ENCODE peak calls at places on chromosomes 7 and 10, in six cellular contexts. U, T, O, W, V and K are unnamed samples. For H3K9me3 and H3K4me1, the result is how much of the 10 kb centered on the place peaks cover.

GRCh38 chr7:5694221-5694754 is 87.2 kb downstream of the RNF216 start:
- DNase-seq in V (no peak), O (peak), W (no peak), T (no peak), U (no peak), K (no peak)

GRCh38 chr10:79320785-79321493 is 26.3 kb upstream of the PPIF start:
- DNase-seq in V (no peak), U (no peak), W (peak), O (peak), T (no peak), K (peak)

GRCh38 chr10:37379991-37380390 is 254.6 kb downstream of the ANKRD30A start:
- DNase-seq in O (no peak), T (no peak), V (no peak), W (no peak), U (no peak), K (no peak)

GRCh38 chr7:11168622-11169170 is 195.0 kb downstream of the PHF14 start:
- DNase-seq in V (no peak), T (no peak), W (no peak), O (no peak), U (no peak), K (no peak)

GRCh38 chr7:4748267-4748666 is 27.2 kb upstream of the AP5Z1 start:
- DNase-seq in V (no peak), W (no peak), T (no peak), U (no peak), O (no peak), K (no peak)

GRCh38 chr10:43350139-43350538 is 21.3 kb upstream of the FXYD4 start:
- DNase-seq in O (no peak), W (no peak), U (no peak), T (peak), V (peak), K (peak)

GRCh38 chr7:42691030-42691639 is 220.7 kb downstream of the C7orf25 start:
- DNase-seq in T (peak), V (no peak), W (no peak), O (peak), U (no peak), K (no peak)

GRCh38 chr10:50561816-50562215 is 61.9 kb downstream of the SGMS1 start:
- DNase-seq in U (no peak), T (no peak), V (no peak), W (no peak), O (no peak), K (no peak)

GRCh38 chr7:82110146-82110823 is 333.3 kb downstream of the CACNA2D1 start:
- DNase-seq in T (no peak), O (no peak), V (peak), W (no peak), U (no peak), K (no peak)

GRCh38 chr10:122120008-122120744 is 131.2 kb downstream of the TACC2 start:
- DNase-seq in U (no peak), V (no peak), O (no peak), T (no peak), W (no peak), K (no peak)

GRCh38 chr7:44072364-44073231 is 7.2 kb upstream of the PGAM2 start:
- DNase-seq in U (peak), T (peak), O (peak), W (peak), V (peak), K (peak)

GRCh38 chr7:10076661-10077300 is 896.9 kb upstream of the PHF14 start:
- DNase-seq in U (no peak), W (no peak), O (peak), V (no peak), T (peak), K (no peak)

GRCh38 chr10:131854579-131855335 is 46.1 kb upstream of the PPP2R2D start:
- DNase-seq in V (peak), O (no peak), T (no peak), U (no peak), W (no peak), K (no peak)

GRCh38 chr7:25680636-25681035 is 452.4 kb upstream of the NPVF start:
- DNase-seq in T (no peak), W (no peak), V (no peak), O (no peak), U (no peak), K (no peak)

GRCh38 chr10:122333037-122333436 is 41.5 kb upstream of the PLEKHA1 start:
- DNase-seq in O (no peak), W (no peak), V (no peak), T (no peak), U (no peak), K (no peak)

GRCh38 chr7:157736341-157736740 is 399.5 kb downstream of the DNAJB6 start:
- DNase-seq in O (no peak), U (no peak), T (no peak), V (no peak), W (no peak), K (no peak)

GRCh38 chr7:157737151-157738063 is 400.6 kb downstream of the DNAJB6 start:
- DNase-seq in V (no peak), O (no peak), T (no peak), U (no peak), W (peak), K (peak)

GRCh38 chr7:157738064-157738460 is 401.3 kb downstream of the DNAJB6 start:
- DNase-seq in V (no peak), W (peak), T (peak), U (no peak), O (peak), K (peak)

GRCh38 chr7:157735826-157736225 is 399.0 kb downstream of the DNAJB6 start:
- DNase-seq in O (no peak), U (no peak), V (no peak), W (no peak), T (no peak), K (no peak)

DNA sequence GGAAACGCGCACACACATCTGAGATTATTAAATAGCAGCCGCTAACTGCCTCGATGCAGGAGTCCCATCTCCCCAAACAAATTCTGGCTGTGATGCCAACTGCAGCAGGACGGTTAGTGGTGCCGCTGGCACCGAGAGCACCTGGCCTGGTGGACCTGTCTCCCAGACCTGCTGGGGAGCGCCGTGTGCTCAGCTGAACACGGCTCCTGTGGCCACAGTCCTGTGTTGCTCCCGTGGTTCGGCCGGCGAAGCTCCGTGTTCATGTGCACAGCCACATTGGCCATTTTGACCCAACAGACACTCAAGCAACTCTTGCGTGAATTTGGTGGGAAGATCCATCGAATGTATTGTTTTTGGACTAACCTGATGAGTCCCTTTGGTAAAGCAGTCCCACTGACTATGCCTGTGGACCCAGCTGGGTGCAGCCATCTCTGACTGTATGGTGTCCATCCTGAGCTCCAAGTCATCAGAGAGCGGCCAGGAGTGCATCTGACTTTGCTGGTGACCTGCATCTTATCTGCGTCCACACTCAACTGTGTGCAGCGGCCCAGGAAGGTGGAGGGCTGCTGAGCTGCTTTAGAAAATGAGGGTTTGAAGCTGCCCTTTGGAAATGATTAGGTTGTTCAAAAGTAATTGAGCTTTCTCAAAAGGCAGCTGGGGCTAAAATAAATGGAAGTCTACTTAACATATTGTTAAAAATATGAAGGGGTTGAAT is 398.3 kb downstream of the DNAJB6 start:
- DNase-seq in U (no peak), T (no peak), V (no peak), W (no peak), O (no peak), K (no peak)
- H3K9me3 ChIP-seq in U (under half), T (under half), V (under half), W (under half), O (under half), K (under half)

DNA sequence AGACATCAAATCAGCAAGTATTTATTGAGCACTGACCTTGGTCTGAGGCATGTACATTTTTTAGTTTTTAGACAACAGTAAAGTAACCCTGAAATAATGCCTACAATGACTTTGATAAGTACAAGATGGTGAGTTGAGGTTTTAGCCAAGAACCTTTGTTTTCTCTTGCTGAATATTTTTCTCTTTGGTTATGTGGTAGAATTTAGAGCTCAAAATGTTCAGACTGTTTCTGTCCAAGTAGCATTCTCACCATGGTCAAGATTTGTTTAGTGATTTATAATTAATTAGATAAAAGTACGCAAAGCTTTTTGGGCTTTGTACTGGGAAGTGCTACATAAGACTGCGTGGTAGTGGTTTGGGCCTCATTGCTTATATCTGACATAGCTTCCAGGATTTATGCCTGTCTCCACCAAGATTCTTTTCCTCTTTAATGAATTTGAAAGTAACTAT is 102.4 kb downstream of the KAT6B start:
- DNase-seq in V (no peak), T (no peak), O (peak), W (no peak), U (no peak), K (no peak)
- H3K4me1 ChIP-seq in V (under half), T (under half), O (under half), W (half or more), U (under half), K (under half)

DNA sequence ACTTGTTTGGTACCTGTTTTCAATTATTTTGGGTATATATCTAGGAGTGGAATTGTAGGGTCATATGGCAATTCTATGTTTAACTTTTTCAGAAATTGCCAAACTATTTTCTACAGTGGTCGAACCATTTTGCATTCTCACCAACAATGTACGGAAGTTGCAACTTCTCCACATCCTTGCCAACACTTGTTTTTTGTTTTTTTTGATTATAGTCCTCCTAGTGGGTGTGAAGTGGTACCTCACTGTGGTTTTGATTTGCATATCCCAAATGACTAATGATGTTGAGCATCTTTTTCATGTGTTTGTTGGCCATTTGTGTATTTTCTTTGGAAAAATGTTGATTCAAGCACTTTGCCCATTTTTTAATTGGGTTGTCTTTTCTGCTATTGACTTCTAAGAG is 122.1 kb downstream of the RPS24 start:
- DNase-seq in V (no peak), W (no peak), T (no peak), U (no peak), O (no peak), K (no peak)
- TF ChIP-seq CTCF in V (peak), W (no peak), T (no peak), U (no peak), O (no peak), K (no peak)

DNA sequence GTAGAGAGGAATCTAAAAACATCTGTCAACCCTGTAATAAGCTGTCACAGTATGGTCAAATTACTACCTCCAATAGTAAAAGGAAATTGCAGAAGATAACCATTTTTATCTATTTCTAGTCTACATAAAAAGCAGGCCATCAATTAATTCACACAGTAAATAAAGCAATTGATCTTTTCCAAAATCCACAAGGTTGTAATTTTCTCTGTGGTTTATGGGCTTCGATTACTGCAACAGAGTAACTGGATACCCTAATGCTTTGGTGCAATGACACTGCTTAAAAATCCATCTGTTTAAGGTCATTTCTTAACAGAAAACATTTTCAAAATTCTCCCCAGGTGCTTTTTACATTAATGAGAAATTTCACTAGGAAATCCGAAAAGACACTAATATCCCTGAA is 23.9 kb downstream of the ESYT2 start:
- DNase-seq in U (no peak), W (no peak), O (no peak), V (no peak), T (no peak), K (no peak)
- H3K9me3 ChIP-seq in U (under half), W (under half), O (under half), V (under half), T (under half), K (under half)

GRCh38 chr7:92762853-92763252 is 73.5 kb downstream of the CDK6 start:
- DNase-seq in O (peak), T (no peak), W (no peak), U (no peak), V (no peak), K (no peak)
- H3K4me1 ChIP-seq in O (under half), T (under half), W (under half), U (under half), V (under half), K (under half)